ENCODE peak calls at places on chromosome 11, in four cellular contexts. One of them, this sample, is unnamed.
A peak's percentile ranks its signal among the peaks of the same experiment; 100 is the strongest.

GRCh38 chr11:21654091-21654490 is 538.8 kb upstream of the ANO5 start:
- DNase-seq in upper lobe of right lung: no peak
- DNase-seq in HepG2: no peak
- DNase-seq in psoas muscle: no peak
- DNase-seq in this sample: no peak

GRCh38 chr11:31641477-31642062 is 132.0 kb downstream of the ELP4 start:
- DNase-seq in upper lobe of right lung: no peak
- DNase-seq in HepG2: peak; percentile 40
- DNase-seq in psoas muscle: no peak
- DNase-seq in this sample: peak; percentile 4

GRCh38 chr11:8201524-8202365 is 32.9 kb upstream of the RIC3 start:
- DNase-seq in upper lobe of right lung: no peak
- DNase-seq in HepG2: no peak
- DNase-seq in psoas muscle: no peak
- DNase-seq in this sample: no peak

GRCh38 chr11:73949246-73949645 is 1.6 kb upstream of the DNAJB13 start:
- DNase-seq in upper lobe of right lung: no peak
- DNase-seq in HepG2: no peak
- DNase-seq in psoas muscle: no peak
- DNase-seq in this sample: no peak

GRCh38 chr11:92269021-92269420 is 44.4 kb downstream of the FAT3 start:
- DNase-seq in upper lobe of right lung: no peak
- DNase-seq in HepG2: peak; percentile 4
- DNase-seq in psoas muscle: no peak
- DNase-seq in this sample: no peak

GRCh38 chr11:764322-765024 is 12.8 kb downstream of the GATD1 start:
- DNase-seq in upper lobe of right lung: no peak
- DNase-seq in HepG2: no peak
- DNase-seq in psoas muscle: no peak
- DNase-seq in this sample: no peak

GRCh38 chr11:37322333-37323194 is 724.5 kb upstream of the RAG2 start:
- DNase-seq in upper lobe of right lung: no peak
- DNase-seq in HepG2: no peak
- DNase-seq in psoas muscle: no peak
- DNase-seq in this sample: no peak

GRCh38 chr11:67409261-67409666 is 5.4 kb downstream of the TBC1D10C start:
- DNase-seq in upper lobe of right lung: no peak
- DNase-seq in HepG2: no peak
- DNase-seq in psoas muscle: no peak
- DNase-seq in this sample: no peak

GRCh38 chr11:76770642-76771445 is 12.3 kb upstream of the TSKU start:
- DNase-seq in upper lobe of right lung: no peak
- DNase-seq in HepG2: peak; percentile 69
- DNase-seq in psoas muscle: peak; percentile 85
- DNase-seq in this sample: no peak

GRCh38 chr11:3222003-3222855 is 3.6 kb upstream of the MRGPRG start:
- DNase-seq in upper lobe of right lung: no peak
- DNase-seq in HepG2: no peak
- DNase-seq in psoas muscle: no peak
- DNase-seq in this sample: no peak

GRCh38 chr11:128745296-128746183 is 51.7 kb downstream of the FLI1 start:
- DNase-seq in upper lobe of right lung: no peak
- DNase-seq in HepG2: no peak
- DNase-seq in psoas muscle: no peak
- DNase-seq in this sample: no peak

GRCh38 chr11:131710511-131710910 is 340.1 kb downstream of the NTM start:
- DNase-seq in upper lobe of right lung: no peak
- DNase-seq in HepG2: no peak
- DNase-seq in psoas muscle: no peak
- DNase-seq in this sample: no peak

GRCh38 chr11:107202189-107202588 is 183.9 kb upstream of the GUCY1A2 start:
- DNase-seq in upper lobe of right lung: no peak
- DNase-seq in HepG2: peak; percentile 7
- DNase-seq in psoas muscle: no peak
- DNase-seq in this sample: no peak

GRCh38 chr11:120389693-120390584 is 53.7 kb downstream of the ARHGEF12 start:
- DNase-seq in upper lobe of right lung: no peak
- DNase-seq in HepG2: no peak
- DNase-seq in psoas muscle: no peak
- DNase-seq in this sample: no peak

GRCh38 chr11:27553186-27553585 is 46.6 kb upstream of the LIN7C start:
- DNase-seq in upper lobe of right lung: no peak
- DNase-seq in HepG2: no peak
- DNase-seq in psoas muscle: no peak
- DNase-seq in this sample: no peak

GRCh38 chr11:118572914-118573550 is 823 bp downstream of the ARCN1 start:
- DNase-seq in upper lobe of right lung: no peak
- DNase-seq in HepG2: peak; percentile 27
- DNase-seq in psoas muscle: no peak
- DNase-seq in this sample: no peak

GRCh38 chr11:97684486-97685439 is 1295.0 kb downstream of the JRKL start:
- DNase-seq in upper lobe of right lung: no peak
- DNase-seq in HepG2: no peak
- DNase-seq in psoas muscle: no peak
- DNase-seq in this sample: no peak

GRCh38 chr11:124762077-124762623 is at the start of gene ESAM:
- DNase-seq in upper lobe of right lung: peak; percentile 90
- DNase-seq in HepG2: no peak
- DNase-seq in psoas muscle: no peak
- DNase-seq in this sample: peak; percentile 74

GRCh38 chr11:21798216-21798615 is 394.7 kb upstream of the ANO5 start:
- DNase-seq in upper lobe of right lung: no peak
- DNase-seq in HepG2: no peak
- DNase-seq in psoas muscle: no peak
- DNase-seq in this sample: no peak

GRCh38 chr11:63909621-63910506 is 7.1 kb downstream of the RCOR2 start:
- DNase-seq in upper lobe of right lung: no peak
- DNase-seq in HepG2: no peak
- DNase-seq in psoas muscle: no peak
- DNase-seq in this sample: no peak

GRCh38 chr11:79940165-79940564 is 499.3 kb upstream of the TENM4 start:
- DNase-seq in upper lobe of right lung: no peak
- DNase-seq in HepG2: no peak
- DNase-seq in psoas muscle: no peak
- DNase-seq in this sample: no peak

GRCh38 chr11:119315139-119316016 is 1.6 kb downstream of the MCAM start:
- DNase-seq in upper lobe of right lung: no peak
- DNase-seq in HepG2: no peak
- DNase-seq in psoas muscle: no peak
- DNase-seq in this sample: peak; percentile 53

GRCh38 chr11:45102361-45102809 is 44.1 kb upstream of the PRDM11 start:
- DNase-seq in upper lobe of right lung: no peak
- DNase-seq in HepG2: no peak
- DNase-seq in psoas muscle: peak; percentile 51
- DNase-seq in this sample: no peak

GRCh38 chr11:86499723-86500129 is 125.0 kb downstream of the CCDC81 start:
- DNase-seq in upper lobe of right lung: no peak
- DNase-seq in HepG2: peak; percentile 73
- DNase-seq in psoas muscle: no peak
- DNase-seq in this sample: no peak
- H3K36me3 ChIP-seq in upper lobe of right lung: no peaks in the 10 kb centered on the region
- H3K36me3 ChIP-seq in HepG2: no peaks in the 10 kb centered on the region
- H3K36me3 ChIP-seq in psoas muscle: no peaks in the 10 kb centered on the region
- H3K36me3 ChIP-seq in this sample: peaks cover 12% of the 10 kb centered on the region

GRCh38 chr11:46367916-46368267 is 13.6 kb upstream of the MDK start:
- DNase-seq in upper lobe of right lung: no peak
- DNase-seq in HepG2: no peak
- DNase-seq in psoas muscle: no peak
- DNase-seq in this sample: no peak
- TF ChIP-seq CTCF in upper lobe of right lung: no peak
- TF ChIP-seq CTCF in HepG2: no peak
- TF ChIP-seq CTCF in psoas muscle: no peak
- TF ChIP-seq CTCF in this sample: no peak

GRCh38 chr11:70582886-70583641 is 184.7 kb downstream of the CTTN start:
- DNase-seq in upper lobe of right lung: peak; percentile 54
- DNase-seq in HepG2: no peak
- DNase-seq in psoas muscle: peak; percentile 12
- DNase-seq in this sample: no peak
- H3K9me3 ChIP-seq in upper lobe of right lung: no peaks in the 10 kb centered on the region
- H3K9me3 ChIP-seq in HepG2: no peaks in the 10 kb centered on the region
- H3K9me3 ChIP-seq in psoas muscle: no peaks in the 10 kb centered on the region
- H3K9me3 ChIP-seq in this sample: no peaks in the 10 kb centered on the region

GRCh38 chr11:66056541-66056940 is 4.4 kb downstream of the SF3B2 start:
- DNase-seq in upper lobe of right lung: no peak
- DNase-seq in HepG2: no peak
- DNase-seq in psoas muscle: no peak
- DNase-seq in this sample: no peak
- H3K36me3 ChIP-seq in upper lobe of right lung: peaks cover 76% of the 10 kb centered on the region
- H3K36me3 ChIP-seq in HepG2: peaks cover 65% of the 10 kb centered on the region
- H3K36me3 ChIP-seq in psoas muscle: peaks cover 16% of the 10 kb centered on the region
- H3K36me3 ChIP-seq in this sample: peaks cover 78% of the 10 kb centered on the region

GRCh38 chr11:10401275-10401674 is 53.8 kb upstream of the AMPD3 start:
- DNase-seq in upper lobe of right lung: no peak
- DNase-seq in HepG2: no peak
- DNase-seq in psoas muscle: no peak
- DNase-seq in this sample: no peak
- TF ChIP-seq CTCF in upper lobe of right lung: no peak
- TF ChIP-seq CTCF in HepG2: no peak
- TF ChIP-seq CTCF in psoas muscle: no peak
- TF ChIP-seq CTCF in this sample: no peak

GRCh38 chr11:134470238-134470637 is 58.2 kb upstream of the B3GAT1 start:
- DNase-seq in upper lobe of right lung: peak; percentile 33
- DNase-seq in HepG2: no peak
- DNase-seq in psoas muscle: no peak
- DNase-seq in this sample: no peak

GRCh38 chr11:134471341-134472187 is 59.5 kb upstream of the B3GAT1 start:
- DNase-seq in upper lobe of right lung: peak; percentile 55
- DNase-seq in HepG2: no peak
- DNase-seq in psoas muscle: no peak
- DNase-seq in this sample: no peak

GRCh38 chr11:134474070-134474860 is 62.2 kb upstream of the B3GAT1 start:
- DNase-seq in upper lobe of right lung: peak; percentile 53
- DNase-seq in HepG2: no peak
- DNase-seq in psoas muscle: no peak
- DNase-seq in this sample: no peak

GRCh38 chr11:134469627-134470026 is 57.6 kb upstream of the B3GAT1 start:
- DNase-seq in upper lobe of right lung: no peak
- DNase-seq in HepG2: no peak
- DNase-seq in psoas muscle: no peak
- DNase-seq in this sample: no peak

DNA sequence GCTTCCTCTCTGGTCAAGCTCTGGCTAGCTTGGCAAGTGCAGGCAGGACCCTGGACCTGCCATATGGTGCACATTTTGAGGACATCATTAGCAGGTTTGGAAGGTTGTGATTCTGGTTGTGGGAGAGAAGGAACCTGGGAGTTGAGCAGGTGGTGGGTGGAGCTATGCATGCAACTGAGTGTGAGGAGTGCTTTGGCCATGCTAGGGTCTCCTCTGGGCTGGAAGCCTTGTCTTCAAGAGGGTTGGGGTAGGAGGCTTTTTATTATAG is 60.1 kb upstream of the B3GAT1 start:
- DNase-seq in upper lobe of right lung: no peak
- DNase-seq in HepG2: no peak
- DNase-seq in psoas muscle: no peak
- DNase-seq in this sample: no peak
- H3K9me3 ChIP-seq in upper lobe of right lung: no peaks in the 10 kb centered on the region
- H3K9me3 ChIP-seq in HepG2: no peaks in the 10 kb centered on the region
- H3K9me3 ChIP-seq in psoas muscle: no peaks in the 10 kb centered on the region
- H3K9me3 ChIP-seq in this sample: no peaks in the 10 kb centered on the region

GRCh38 chr11:68767672-68768071 is 16.4 kb upstream of the TESMIN start:
- DNase-seq in upper lobe of right lung: no peak
- DNase-seq in HepG2: no peak
- DNase-seq in psoas muscle: no peak
- DNase-seq in this sample: no peak

GRCh38 chr11:68763926-68764657 is 12.8 kb upstream of the TESMIN start:
- DNase-seq in upper lobe of right lung: no peak
- DNase-seq in HepG2: no peak
- DNase-seq in psoas muscle: no peak
- DNase-seq in this sample: no peak

GRCh38 chr11:68764746-68765145 is 13.4 kb upstream of the TESMIN start:
- DNase-seq in upper lobe of right lung: no peak
- DNase-seq in HepG2: no peak
- DNase-seq in psoas muscle: no peak
- DNase-seq in this sample: no peak

GRCh38 chr11:68763181-68763721 is 11.9 kb upstream of the TESMIN start:
- DNase-seq in upper lobe of right lung: no peak
- DNase-seq in HepG2: no peak
- DNase-seq in psoas muscle: no peak
- DNase-seq in this sample: no peak

DNA sequence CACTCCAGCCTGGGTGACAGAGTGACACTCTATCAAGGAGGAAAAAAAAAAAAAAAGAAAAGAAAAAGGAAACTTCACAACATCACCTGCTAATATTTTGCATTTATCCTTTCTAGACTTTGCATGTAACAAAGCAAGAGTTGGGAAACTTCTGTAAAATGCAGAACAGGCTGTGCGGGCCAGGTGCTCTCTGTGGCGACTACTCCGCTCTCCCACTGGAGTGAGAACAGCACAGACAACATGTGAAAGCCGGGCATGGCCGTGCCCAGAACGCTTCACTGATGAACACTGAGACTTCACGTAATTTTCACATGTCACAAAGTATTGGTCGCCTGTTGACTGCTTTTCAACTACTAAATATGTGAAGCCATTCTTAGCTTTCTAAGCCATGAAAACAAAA is 15.5 kb upstream of the TESMIN start:
- DNase-seq in upper lobe of right lung: no peak
- DNase-seq in HepG2: no peak
- DNase-seq in psoas muscle: no peak
- DNase-seq in this sample: no peak
- H3K36me3 ChIP-seq in upper lobe of right lung: peaks cover 96% of the 10 kb centered on the region
- H3K36me3 ChIP-seq in HepG2: no peaks in the 10 kb centered on the region
- H3K36me3 ChIP-seq in psoas muscle: no peaks in the 10 kb centered on the region
- H3K36me3 ChIP-seq in this sample: peaks cover 82% of the 10 kb centered on the region

GRCh38 chr11:126410649-126411048 is 55.2 kb downstream of the ST3GAL4 start:
- DNase-seq in upper lobe of right lung: no peak
- DNase-seq in HepG2: no peak
- DNase-seq in psoas muscle: peak; percentile 57
- DNase-seq in this sample: peak; percentile 77

GRCh38 chr11:126413843-126414405 is 58.4 kb downstream of the ST3GAL4 start:
- DNase-seq in upper lobe of right lung: no peak
- DNase-seq in HepG2: no peak
- DNase-seq in psoas muscle: peak; percentile 39
- DNase-seq in this sample: no peak

GRCh38 chr11:126414615-126415014 is 59.1 kb downstream of the ST3GAL4 start:
- DNase-seq in upper lobe of right lung: no peak
- DNase-seq in HepG2: no peak
- DNase-seq in psoas muscle: peak; percentile 54
- DNase-seq in this sample: no peak

GRCh38 chr11:126413426-126413825 is 57.9 kb downstream of the ST3GAL4 start:
- DNase-seq in upper lobe of right lung: no peak
- DNase-seq in HepG2: no peak
- DNase-seq in psoas muscle: peak; percentile 31
- DNase-seq in this sample: no peak

DNA sequence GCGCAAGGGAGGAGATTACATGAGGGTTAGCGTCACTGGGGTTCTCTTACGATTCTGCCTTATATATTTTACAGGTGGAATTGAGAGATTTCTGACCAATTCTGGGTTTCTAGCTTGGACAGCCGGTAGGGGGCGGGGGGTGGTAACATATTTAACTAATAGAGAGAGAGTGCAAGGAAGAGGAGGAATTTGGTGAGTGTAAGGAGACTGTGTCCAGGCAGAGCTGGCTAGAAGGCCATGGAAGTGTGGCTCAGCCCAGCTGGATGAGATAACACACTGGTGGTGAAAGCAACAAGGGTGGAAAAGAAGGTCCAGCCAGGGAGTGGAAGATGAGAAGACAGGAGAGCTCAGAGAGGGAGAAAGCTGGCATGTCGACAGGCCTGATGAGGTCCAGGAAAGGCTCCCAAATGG is 56.5 kb downstream of the ST3GAL4 start:
- DNase-seq in upper lobe of right lung: no peak
- DNase-seq in HepG2: no peak
- DNase-seq in psoas muscle: peak; percentile 38
- DNase-seq in this sample: peak; percentile 48
- TF ChIP-seq CTCF in upper lobe of right lung: peak; percentile 20
- TF ChIP-seq CTCF in HepG2: no peak
- TF ChIP-seq CTCF in psoas muscle: no peak
- TF ChIP-seq CTCF in this sample: peak; percentile 22

This sample was measured in heart right ventricle.